ENCODE peak calls at places on chromosomes 6 and 20, in seven cellular contexts. One of them, this sample, is unnamed.

GRCh38 chr20:22339091-22339881 is 245.1 kb downstream of the FOXA2 start:
- DNase-seq in nephron progenitor cell: peak
- DNase-seq in cardiac muscle cell: peak
- DNase-seq in choroid plexus epithelial cell: peak
- DNase-seq in fibroblast of the conjunctiva: peak
- DNase-seq in stimulated activated CD8-positive, alpha-beta memory T cell treated with anti-CD3 and anti-CD28 coated beads, Interleukin-15, amount 100 ng/mL, for 1 hour: no peak
- DNase-seq in HCEC 1CT: peak
- DNase-seq in this sample: no peak

GRCh38 chr6:36836771-36837339 is 2.4 kb downstream of the CPNE5 start:
- DNase-seq in nephron progenitor cell: no peak
- DNase-seq in cardiac muscle cell: no peak
- DNase-seq in HCEC 1CT: no peak
- DNase-seq in fibroblast of the conjunctiva: no peak
- DNase-seq in choroid plexus epithelial cell: no peak
- DNase-seq in stimulated activated CD8-positive, alpha-beta memory T cell treated with anti-CD3 and anti-CD28 coated beads, Interleukin-15, amount 100 ng/mL, for 1 hour: no peak
- DNase-seq in this sample: no peak

GRCh38 chr6:16769131-16769985 is 8.1 kb upstream of the ATXN1 start:
- DNase-seq in choroid plexus epithelial cell: peak
- DNase-seq in stimulated activated CD8-positive, alpha-beta memory T cell treated with anti-CD3 and anti-CD28 coated beads, Interleukin-15, amount 100 ng/mL, for 1 hour: peak
- DNase-seq in cardiac muscle cell: peak
- DNase-seq in fibroblast of the conjunctiva: peak
- DNase-seq in nephron progenitor cell: no peak
- DNase-seq in HCEC 1CT: peak
- DNase-seq in this sample: no peak

GRCh38 chr6:30802731-30803130 is 58.4 kb upstream of the IER3 start:
- DNase-seq in cardiac muscle cell: no peak
- DNase-seq in choroid plexus epithelial cell: no peak
- DNase-seq in stimulated activated CD8-positive, alpha-beta memory T cell treated with anti-CD3 and anti-CD28 coated beads, Interleukin-15, amount 100 ng/mL, for 1 hour: no peak
- DNase-seq in HCEC 1CT: no peak
- DNase-seq in fibroblast of the conjunctiva: no peak
- DNase-seq in nephron progenitor cell: no peak
- DNase-seq in this sample: no peak

GRCh38 chr6:170366248-170366960 is 59.8 kb downstream of the FAM120B start:
- DNase-seq in fibroblast of the conjunctiva: no peak
- DNase-seq in stimulated activated CD8-positive, alpha-beta memory T cell treated with anti-CD3 and anti-CD28 coated beads, Interleukin-15, amount 100 ng/mL, for 1 hour: no peak
- DNase-seq in cardiac muscle cell: no peak
- DNase-seq in HCEC 1CT: no peak
- DNase-seq in nephron progenitor cell: no peak
- DNase-seq in choroid plexus epithelial cell: no peak
- DNase-seq in this sample: no peak

GRCh38 chr6:113102761-113103160 is 754.4 kb upstream of the MARCKS start:
- DNase-seq in stimulated activated CD8-positive, alpha-beta memory T cell treated with anti-CD3 and anti-CD28 coated beads, Interleukin-15, amount 100 ng/mL, for 1 hour: no peak
- DNase-seq in nephron progenitor cell: no peak
- DNase-seq in choroid plexus epithelial cell: peak
- DNase-seq in HCEC 1CT: peak
- DNase-seq in cardiac muscle cell: no peak
- DNase-seq in fibroblast of the conjunctiva: no peak
- DNase-seq in this sample: no peak

GRCh38 chr6:34572585-34572984 is 16.5 kb upstream of the SPDEF start:
- DNase-seq in nephron progenitor cell: no peak
- DNase-seq in stimulated activated CD8-positive, alpha-beta memory T cell treated with anti-CD3 and anti-CD28 coated beads, Interleukin-15, amount 100 ng/mL, for 1 hour: no peak
- DNase-seq in cardiac muscle cell: no peak
- DNase-seq in fibroblast of the conjunctiva: no peak
- DNase-seq in choroid plexus epithelial cell: no peak
- DNase-seq in HCEC 1CT: no peak
- DNase-seq in this sample: no peak

GRCh38 chr6:139751179-139751578 is 376.7 kb upstream of the CITED2 start:
- DNase-seq in choroid plexus epithelial cell: peak
- DNase-seq in stimulated activated CD8-positive, alpha-beta memory T cell treated with anti-CD3 and anti-CD28 coated beads, Interleukin-15, amount 100 ng/mL, for 1 hour: no peak
- DNase-seq in nephron progenitor cell: no peak
- DNase-seq in fibroblast of the conjunctiva: peak
- DNase-seq in cardiac muscle cell: no peak
- DNase-seq in HCEC 1CT: no peak
- DNase-seq in this sample: no peak

GRCh38 chr6:157449610-157450009 is 68.6 kb downstream of the ZDHHC14 start:
- DNase-seq in fibroblast of the conjunctiva: peak
- DNase-seq in nephron progenitor cell: no peak
- DNase-seq in stimulated activated CD8-positive, alpha-beta memory T cell treated with anti-CD3 and anti-CD28 coated beads, Interleukin-15, amount 100 ng/mL, for 1 hour: no peak
- DNase-seq in HCEC 1CT: no peak
- DNase-seq in choroid plexus epithelial cell: peak
- DNase-seq in cardiac muscle cell: no peak
- DNase-seq in this sample: no peak

GRCh38 chr6:74177496-74177895 is 481.5 kb downstream of the CD109 start:
- DNase-seq in nephron progenitor cell: no peak
- DNase-seq in stimulated activated CD8-positive, alpha-beta memory T cell treated with anti-CD3 and anti-CD28 coated beads, Interleukin-15, amount 100 ng/mL, for 1 hour: no peak
- DNase-seq in cardiac muscle cell: no peak
- DNase-seq in HCEC 1CT: no peak
- DNase-seq in fibroblast of the conjunctiva: no peak
- DNase-seq in choroid plexus epithelial cell: no peak
- DNase-seq in this sample: no peak

GRCh38 chr6:85112540-85112939 is 337.3 kb upstream of the NT5E start:
- DNase-seq in fibroblast of the conjunctiva: no peak
- DNase-seq in nephron progenitor cell: no peak
- DNase-seq in choroid plexus epithelial cell: no peak
- DNase-seq in stimulated activated CD8-positive, alpha-beta memory T cell treated with anti-CD3 and anti-CD28 coated beads, Interleukin-15, amount 100 ng/mL, for 1 hour: no peak
- DNase-seq in HCEC 1CT: no peak
- DNase-seq in cardiac muscle cell: no peak
- DNase-seq in this sample: no peak

GRCh38 chr6:120378582-120379220 is 955.6 kb downstream of the TBC1D32 start:
- DNase-seq in stimulated activated CD8-positive, alpha-beta memory T cell treated with anti-CD3 and anti-CD28 coated beads, Interleukin-15, amount 100 ng/mL, for 1 hour: no peak
- DNase-seq in fibroblast of the conjunctiva: peak
- DNase-seq in nephron progenitor cell: no peak
- DNase-seq in HCEC 1CT: peak
- DNase-seq in choroid plexus epithelial cell: peak
- DNase-seq in cardiac muscle cell: peak
- DNase-seq in this sample: no peak

GRCh38 chr6:144737998-144738397 is 452.9 kb downstream of the UTRN start:
- DNase-seq in fibroblast of the conjunctiva: no peak
- DNase-seq in cardiac muscle cell: no peak
- DNase-seq in nephron progenitor cell: no peak
- DNase-seq in choroid plexus epithelial cell: no peak
- DNase-seq in HCEC 1CT: no peak
- DNase-seq in stimulated activated CD8-positive, alpha-beta memory T cell treated with anti-CD3 and anti-CD28 coated beads, Interleukin-15, amount 100 ng/mL, for 1 hour: no peak
- DNase-seq in this sample: no peak

GRCh38 chr20:24696396-24696795 is 227.0 kb downstream of the SYNDIG1 start:
- DNase-seq in nephron progenitor cell: no peak
- DNase-seq in fibroblast of the conjunctiva: no peak
- DNase-seq in cardiac muscle cell: no peak
- DNase-seq in stimulated activated CD8-positive, alpha-beta memory T cell treated with anti-CD3 and anti-CD28 coated beads, Interleukin-15, amount 100 ng/mL, for 1 hour: no peak
- DNase-seq in choroid plexus epithelial cell: no peak
- DNase-seq in HCEC 1CT: no peak
- DNase-seq in this sample: no peak

GRCh38 chr6:166050559-166050958 is 117.1 kb downstream of the TBXT start:
- DNase-seq in choroid plexus epithelial cell: no peak
- DNase-seq in cardiac muscle cell: no peak
- DNase-seq in HCEC 1CT: no peak
- DNase-seq in stimulated activated CD8-positive, alpha-beta memory T cell treated with anti-CD3 and anti-CD28 coated beads, Interleukin-15, amount 100 ng/mL, for 1 hour: no peak
- DNase-seq in fibroblast of the conjunctiva: no peak
- DNase-seq in nephron progenitor cell: no peak
- DNase-seq in this sample: no peak

GRCh38 chr20:32051720-32052089 is 337 bp upstream of the HCK start:
- DNase-seq in stimulated activated CD8-positive, alpha-beta memory T cell treated with anti-CD3 and anti-CD28 coated beads, Interleukin-15, amount 100 ng/mL, for 1 hour: no peak
- DNase-seq in cardiac muscle cell: no peak
- DNase-seq in nephron progenitor cell: no peak
- DNase-seq in HCEC 1CT: no peak
- DNase-seq in choroid plexus epithelial cell: no peak
- DNase-seq in fibroblast of the conjunctiva: no peak
- DNase-seq in this sample: no peak

GRCh38 chr6:130872250-130873095 is 45.3 kb downstream of the SMLR1 start:
- DNase-seq in HCEC 1CT: peak
- DNase-seq in choroid plexus epithelial cell: peak
- DNase-seq in nephron progenitor cell: peak
- DNase-seq in cardiac muscle cell: peak
- DNase-seq in fibroblast of the conjunctiva: peak
- DNase-seq in stimulated activated CD8-positive, alpha-beta memory T cell treated with anti-CD3 and anti-CD28 coated beads, Interleukin-15, amount 100 ng/mL, for 1 hour: peak
- DNase-seq in this sample: peak

GRCh38 chr6:69421986-69422385 is 374.8 kb downstream of the LMBRD1 start:
- DNase-seq in choroid plexus epithelial cell: no peak
- DNase-seq in HCEC 1CT: no peak
- DNase-seq in nephron progenitor cell: no peak
- DNase-seq in cardiac muscle cell: no peak
- DNase-seq in stimulated activated CD8-positive, alpha-beta memory T cell treated with anti-CD3 and anti-CD28 coated beads, Interleukin-15, amount 100 ng/mL, for 1 hour: no peak
- DNase-seq in fibroblast of the conjunctiva: no peak
- DNase-seq in this sample: no peak

GRCh38 chr6:140921366-140922226 is 1211.1 kb upstream of the GJE1 start:
- DNase-seq in HCEC 1CT: peak
- DNase-seq in nephron progenitor cell: peak
- DNase-seq in cardiac muscle cell: peak
- DNase-seq in fibroblast of the conjunctiva: peak
- DNase-seq in choroid plexus epithelial cell: peak
- DNase-seq in stimulated activated CD8-positive, alpha-beta memory T cell treated with anti-CD3 and anti-CD28 coated beads, Interleukin-15, amount 100 ng/mL, for 1 hour: no peak
- DNase-seq in this sample: no peak

GRCh38 chr6:97947841-97948240 is 664.8 kb upstream of the MMS22L start:
- DNase-seq in fibroblast of the conjunctiva: no peak
- DNase-seq in nephron progenitor cell: no peak
- DNase-seq in HCEC 1CT: no peak
- DNase-seq in cardiac muscle cell: peak
- DNase-seq in stimulated activated CD8-positive, alpha-beta memory T cell treated with anti-CD3 and anti-CD28 coated beads, Interleukin-15, amount 100 ng/mL, for 1 hour: no peak
- DNase-seq in choroid plexus epithelial cell: peak
- DNase-seq in this sample: no peak

GRCh38 chr6:80607814-80608391 is 501.4 kb downstream of the BCKDHB start:
- DNase-seq in stimulated activated CD8-positive, alpha-beta memory T cell treated with anti-CD3 and anti-CD28 coated beads, Interleukin-15, amount 100 ng/mL, for 1 hour: no peak
- DNase-seq in cardiac muscle cell: no peak
- DNase-seq in fibroblast of the conjunctiva: peak
- DNase-seq in HCEC 1CT: peak
- DNase-seq in choroid plexus epithelial cell: peak
- DNase-seq in nephron progenitor cell: no peak
- DNase-seq in this sample: no peak

GRCh38 chr6:119858901-119859300 is 509.3 kb upstream of the MAN1A1 start:
- DNase-seq in stimulated activated CD8-positive, alpha-beta memory T cell treated with anti-CD3 and anti-CD28 coated beads, Interleukin-15, amount 100 ng/mL, for 1 hour: no peak
- DNase-seq in nephron progenitor cell: no peak
- DNase-seq in cardiac muscle cell: no peak
- DNase-seq in choroid plexus epithelial cell: no peak
- DNase-seq in HCEC 1CT: peak
- DNase-seq in fibroblast of the conjunctiva: no peak
- DNase-seq in this sample: no peak

GRCh38 chr20:43550456-43550855 is 8.4 kb upstream of the SGK2 start:
- DNase-seq in nephron progenitor cell: no peak
- DNase-seq in HCEC 1CT: no peak
- DNase-seq in stimulated activated CD8-positive, alpha-beta memory T cell treated with anti-CD3 and anti-CD28 coated beads, Interleukin-15, amount 100 ng/mL, for 1 hour: no peak
- DNase-seq in cardiac muscle cell: no peak
- DNase-seq in fibroblast of the conjunctiva: no peak
- DNase-seq in choroid plexus epithelial cell: no peak
- DNase-seq in this sample: no peak

GRCh38 chr6:34569361-34569973 is 13.3 kb upstream of the SPDEF start:
- DNase-seq in choroid plexus epithelial cell: no peak
- DNase-seq in stimulated activated CD8-positive, alpha-beta memory T cell treated with anti-CD3 and anti-CD28 coated beads, Interleukin-15, amount 100 ng/mL, for 1 hour: no peak
- DNase-seq in HCEC 1CT: no peak
- DNase-seq in nephron progenitor cell: no peak
- DNase-seq in cardiac muscle cell: no peak
- DNase-seq in fibroblast of the conjunctiva: no peak
- DNase-seq in this sample: no peak

GRCh38 chr6:110246900-110247546 is 66.8 kb downstream of the CDC40 start:
- DNase-seq in HCEC 1CT: no peak
- DNase-seq in stimulated activated CD8-positive, alpha-beta memory T cell treated with anti-CD3 and anti-CD28 coated beads, Interleukin-15, amount 100 ng/mL, for 1 hour: no peak
- DNase-seq in nephron progenitor cell: no peak
- DNase-seq in fibroblast of the conjunctiva: no peak
- DNase-seq in cardiac muscle cell: no peak
- DNase-seq in choroid plexus epithelial cell: no peak
- DNase-seq in this sample: no peak

GRCh38 chr20:35404614-35405259 is 7.0 kb downstream of the UQCC1 start:
- DNase-seq in fibroblast of the conjunctiva: no peak
- DNase-seq in HCEC 1CT: no peak
- DNase-seq in choroid plexus epithelial cell: no peak
- DNase-seq in cardiac muscle cell: no peak
- DNase-seq in nephron progenitor cell: no peak
- DNase-seq in stimulated activated CD8-positive, alpha-beta memory T cell treated with anti-CD3 and anti-CD28 coated beads, Interleukin-15, amount 100 ng/mL, for 1 hour: no peak
- DNase-seq in this sample: no peak

GRCh38 chr20:8132632-8133587 is 844 bp downstream of the PLCB1 start:
- DNase-seq in HCEC 1CT: no peak
- DNase-seq in nephron progenitor cell: no peak
- DNase-seq in fibroblast of the conjunctiva: no peak
- DNase-seq in cardiac muscle cell: peak
- DNase-seq in choroid plexus epithelial cell: peak
- DNase-seq in stimulated activated CD8-positive, alpha-beta memory T cell treated with anti-CD3 and anti-CD28 coated beads, Interleukin-15, amount 100 ng/mL, for 1 hour: no peak
- DNase-seq in this sample: peak

GRCh38 chr6:166970776-166971175 is 14.4 kb upstream of the RNASET2 start:
- DNase-seq in nephron progenitor cell: no peak
- DNase-seq in stimulated activated CD8-positive, alpha-beta memory T cell treated with anti-CD3 and anti-CD28 coated beads, Interleukin-15, amount 100 ng/mL, for 1 hour: no peak
- DNase-seq in choroid plexus epithelial cell: no peak
- DNase-seq in cardiac muscle cell: no peak
- DNase-seq in fibroblast of the conjunctiva: no peak
- DNase-seq in HCEC 1CT: no peak
- DNase-seq in this sample: no peak

GRCh38 chr6:13538084-13538483 is 36.3 kb upstream of the SIRT5 start:
- DNase-seq in fibroblast of the conjunctiva: peak
- DNase-seq in nephron progenitor cell: no peak
- DNase-seq in cardiac muscle cell: peak
- DNase-seq in stimulated activated CD8-positive, alpha-beta memory T cell treated with anti-CD3 and anti-CD28 coated beads, Interleukin-15, amount 100 ng/mL, for 1 hour: no peak
- DNase-seq in choroid plexus epithelial cell: peak
- DNase-seq in HCEC 1CT: peak
- DNase-seq in this sample: no peak

GRCh38 chr20:23490817-23491216 is at the start of gene CST8:
- DNase-seq in stimulated activated CD8-positive, alpha-beta memory T cell treated with anti-CD3 and anti-CD28 coated beads, Interleukin-15, amount 100 ng/mL, for 1 hour: no peak
- DNase-seq in nephron progenitor cell: no peak
- DNase-seq in HCEC 1CT: no peak
- DNase-seq in choroid plexus epithelial cell: no peak
- DNase-seq in fibroblast of the conjunctiva: no peak
- DNase-seq in cardiac muscle cell: no peak
- DNase-seq in this sample: no peak

GRCh38 chr20:35558416-35558815 is 16.5 kb downstream of the ERGIC3 start:
- DNase-seq in choroid plexus epithelial cell: no peak
- DNase-seq in HCEC 1CT: no peak
- DNase-seq in cardiac muscle cell: no peak
- DNase-seq in fibroblast of the conjunctiva: no peak
- DNase-seq in nephron progenitor cell: no peak
- DNase-seq in stimulated activated CD8-positive, alpha-beta memory T cell treated with anti-CD3 and anti-CD28 coated beads, Interleukin-15, amount 100 ng/mL, for 1 hour: no peak
- DNase-seq in this sample: no peak

GRCh38 chr20:37823276-37823980 is 79.5 kb upstream of the VSTM2L start:
- DNase-seq in choroid plexus epithelial cell: peak
- DNase-seq in nephron progenitor cell: no peak
- DNase-seq in cardiac muscle cell: no peak
- DNase-seq in fibroblast of the conjunctiva: no peak
- DNase-seq in stimulated activated CD8-positive, alpha-beta memory T cell treated with anti-CD3 and anti-CD28 coated beads, Interleukin-15, amount 100 ng/mL, for 1 hour: no peak
- DNase-seq in HCEC 1CT: no peak
- DNase-seq in this sample: no peak

GRCh38 chr6:114569643-114570042 is 226.8 kb upstream of the HS3ST5 start:
- DNase-seq in stimulated activated CD8-positive, alpha-beta memory T cell treated with anti-CD3 and anti-CD28 coated beads, Interleukin-15, amount 100 ng/mL, for 1 hour: no peak
- DNase-seq in cardiac muscle cell: no peak
- DNase-seq in nephron progenitor cell: no peak
- DNase-seq in fibroblast of the conjunctiva: no peak
- DNase-seq in HCEC 1CT: no peak
- DNase-seq in choroid plexus epithelial cell: no peak
- DNase-seq in this sample: no peak

This sample was measured in substantia nigra.